ENCODE peak calls at places on chromosomes 6 and 20, in six cellular contexts. I, Z, V, L, X and N are unnamed samples.

GRCh38 chr6:53107091-53107490 is 41.5 kb downstream of the GCM1 start:
- DNase-seq in L (no peak), Z (no peak), I (no peak), V (peak; percentile 34), X (no peak), N (no peak)

GRCh38 chr6:36752886-36753506 is 55.4 kb downstream of the RAB44 start:
- DNase-seq in L (no peak), I (peak; percentile 75), Z (no peak), X (no peak), V (no peak), N (no peak)

GRCh38 chr20:41654884-41655283 is 36.7 kb upstream of the CHD6 start:
- DNase-seq in Z (no peak), X (no peak), V (no peak), L (no peak), I (no peak), N (no peak)

GRCh38 chr20:34907616-34908469 is 31.4 kb downstream of the ACSS2 start:
- DNase-seq in L (no peak), V (peak; percentile 67), I (peak; percentile 68), X (peak; percentile 31), Z (no peak), N (no peak)

GRCh38 chr20:10179574-10180298 is 38.9 kb upstream of the SNAP25 start:
- DNase-seq in X (peak; percentile 32), L (no peak), I (no peak), V (peak; percentile 15), Z (peak; percentile 52), N (no peak)

GRCh38 chr6:127340171-127340570 is 3.2 kb downstream of the ECHDC1 start:
- DNase-seq in L (no peak), X (no peak), I (no peak), V (no peak), Z (no peak), N (no peak)

GRCh38 chr6:145814035-145814500 is 527 bp downstream of the FBXO30 start:
- DNase-seq in Z (no peak), X (peak; percentile 53), I (peak; percentile 33), V (peak; percentile 38), L (peak; percentile 71), N (no peak)

GRCh38 chr6:45003400-45003799 is 324.7 kb upstream of the RUNX2 start:
- DNase-seq in I (no peak), L (no peak), V (no peak), X (no peak), Z (no peak), N (no peak)

GRCh38 chr6:5188646-5189045 is 72.1 kb downstream of the LYRM4 start:
- DNase-seq in X (no peak), Z (no peak), I (no peak), L (no peak), V (no peak), N (no peak)

GRCh38 chr6:106334646-106335448 is 9.3 kb upstream of the ATG5 start:
- DNase-seq in Z (peak; percentile 52), L (no peak), X (peak; percentile 42), I (peak; percentile 48), V (peak; percentile 50), N (no peak)

GRCh38 chr20:11780765-11781369 is 136.8 kb upstream of the BTBD3 start:
- DNase-seq in V (no peak), L (no peak), Z (no peak), X (no peak), I (no peak), N (no peak)

GRCh38 chr6:108106261-108106660 is 31.7 kb upstream of the OSTM1 start:
- DNase-seq in L (no peak), Z (peak; percentile 57), X (no peak), I (no peak), V (no peak), N (no peak)

GRCh38 chr6:129875610-129876515 is 14.7 kb upstream of the TMEM244 start:
- DNase-seq in L (no peak), X (no peak), I (no peak), V (no peak), Z (no peak), N (no peak)

GRCh38 chr6:26575494-26575939 is 21.2 kb upstream of the ABT1 start:
- DNase-seq in I (no peak), L (no peak), X (no peak), Z (no peak), V (no peak), N (no peak)

GRCh38 chr6:148251286-148251685 is 91.4 kb upstream of the SASH1 start:
- DNase-seq in I (no peak), Z (no peak), V (no peak), L (no peak), X (no peak), N (no peak)

GRCh38 chr6:152110878-152111820 is 303.7 kb downstream of the ESR1 start:
- DNase-seq in I (no peak), L (peak; percentile 74), V (peak; percentile 11), X (no peak), Z (no peak), N (no peak)

GRCh38 chr20:17657898-17658647 is 24.0 kb downstream of the RRBP1 start:
- DNase-seq in X (no peak), V (no peak), L (no peak), Z (no peak), I (no peak), N (no peak)
- TF ChIP-seq POLR2A in X (no peak), V (no peak), L (no peak), Z (no peak), I (no peak), N (no peak)

GRCh38 chr20:46501961-46502360 is 11.4 kb downstream of the ZNF334 start:
- DNase-seq in I (no peak), V (no peak), Z (no peak), X (no peak), L (no peak), N (no peak)
- H3K9me3 ChIP-seq in I (peaks cover 32% of the 10 kb centered on the region), V (no peaks in the 10 kb centered on the region), Z (peaks cover 75% of the 10 kb centered on the region), X (no peaks in the 10 kb centered on the region), L (no peaks in the 10 kb centered on the region), N (no peaks in the 10 kb centered on the region)

DNA sequence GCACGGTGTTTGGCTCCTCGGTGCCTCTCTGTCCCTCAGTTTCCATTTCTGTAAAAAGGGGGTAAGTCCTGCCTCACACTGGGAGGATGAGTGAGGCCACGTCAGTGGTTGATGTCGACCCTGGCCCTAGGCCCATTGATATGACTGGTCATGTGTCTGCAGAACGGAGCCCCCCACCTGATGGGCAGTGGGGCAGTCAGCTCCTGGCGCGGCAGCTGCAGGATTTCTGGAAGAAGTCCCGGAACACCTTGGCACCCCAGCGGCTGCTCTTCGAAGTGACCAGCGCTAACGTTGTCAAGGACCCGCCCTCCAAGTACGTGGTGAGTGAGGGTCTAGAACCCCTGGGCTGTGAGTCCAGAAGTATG is 1.2 kb downstream of the SNX21 start:
- DNase-seq in I (no peak), Z (no peak), X (no peak), V (no peak), L (no peak), N (no peak)
- H3K27ac ChIP-seq in I (peak overlapping the region; percentile 92), Z (no peak overlapping the region), X (peak overlapping the region; percentile 95), V (peak overlapping the region; percentile 91), L (peak overlapping the region; percentile 97), N (peak overlapping the region; percentile 90)

GRCh38 chr6:50586074-50586473 is 127.3 kb upstream of the TFAP2D start:
- DNase-seq in I (no peak), X (no peak), Z (no peak), L (no peak), V (no peak), N (no peak)
- TF ChIP-seq POLR2A in I (no peak), X (no peak), Z (no peak), L (no peak), V (no peak), N (no peak)

GRCh38 chr20:60565093-60565492 is 606.9 kb downstream of the CDH26 start:
- DNase-seq in L (no peak), V (peak; percentile 6), X (no peak), Z (no peak), I (no peak), N (no peak)

GRCh38 chr20:60572991-60573390 is 614.8 kb downstream of the CDH26 start:
- DNase-seq in Z (no peak), V (no peak), I (no peak), X (no peak), L (no peak), N (no peak)

DNA sequence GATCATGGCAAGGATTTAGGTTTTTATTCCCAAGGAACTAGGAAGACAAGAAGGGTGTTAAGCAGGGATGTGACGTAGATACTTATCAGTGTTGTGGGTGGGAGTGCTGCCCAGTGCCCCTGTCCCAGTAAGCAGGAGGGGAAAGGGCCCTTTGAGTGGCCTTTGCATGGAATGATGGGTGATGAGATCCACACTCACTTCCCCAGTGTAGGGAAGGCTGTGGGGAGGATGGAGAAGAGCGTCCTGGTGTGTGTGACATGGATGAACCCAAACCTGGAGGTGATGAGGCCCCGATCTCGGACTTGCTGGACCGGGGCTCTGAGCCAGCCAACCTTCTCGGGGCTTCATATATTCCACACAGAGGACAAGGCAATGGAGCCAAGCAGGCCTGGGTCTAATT is 610.9 kb downstream of the CDH26 start:
- DNase-seq in X (no peak), L (no peak), V (no peak), Z (no peak), I (no peak), N (no peak)
- H3K9me3 ChIP-seq in X (no peaks in the 10 kb centered on the region), L (no peaks in the 10 kb centered on the region), V (no peaks in the 10 kb centered on the region), Z (no peaks in the 10 kb centered on the region), I (no peaks in the 10 kb centered on the region), N (no peaks in the 10 kb centered on the region)

DNA sequence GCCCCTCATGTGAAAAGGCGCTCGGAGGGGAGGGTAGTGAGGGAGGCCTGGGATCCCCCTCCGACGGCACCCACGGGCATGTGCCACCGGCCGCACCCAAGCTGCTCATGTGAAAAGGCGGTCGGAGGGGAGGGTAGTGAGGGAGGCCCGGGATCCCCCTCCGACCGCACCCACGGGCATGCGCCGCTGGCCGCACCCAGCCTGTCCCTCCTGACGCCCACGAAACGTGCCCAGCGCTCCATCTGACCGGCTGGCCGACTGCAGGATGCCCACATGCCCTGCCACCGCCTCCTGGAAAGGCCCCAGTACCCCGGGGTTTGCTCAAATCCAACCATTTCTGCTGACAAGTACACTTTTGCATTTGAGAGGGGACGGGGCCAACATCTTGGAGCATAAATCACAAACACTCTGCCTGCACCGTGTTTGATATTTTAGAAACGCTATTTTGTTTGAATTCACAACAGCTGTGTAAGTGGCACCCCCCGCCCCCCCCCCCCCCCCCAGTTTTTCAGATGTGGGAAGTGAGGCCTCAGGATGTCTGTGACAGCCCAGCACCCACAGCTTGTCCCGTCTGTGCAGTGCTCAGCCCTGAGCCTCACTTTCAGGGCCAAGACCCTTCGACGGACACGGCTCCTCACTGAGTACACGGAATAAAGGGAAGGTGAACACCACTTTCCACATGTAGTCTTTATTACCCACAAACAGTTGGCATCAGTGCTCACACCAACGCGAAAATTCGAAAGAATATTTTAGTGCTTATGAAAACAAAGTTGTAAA is 34.2 kb downstream of the SLC2A4RG start:
- DNase-seq in V (no peak), I (no peak), X (no peak), L (peak; percentile 41), Z (no peak), N (no peak)
- H3K27ac ChIP-seq in V (no peak overlapping the region), I (no peak overlapping the region), X (peak overlapping the region; percentile 45), L (no peak overlapping the region), Z (no peak overlapping the region), N (no peak overlapping the region)